ENCODE peak calls at places on chromosomes 11 and 22, in five cellular contexts. B is neuronal stem cell, H is mesendoderm, E is IMR-90, Y is trophoblast cell. K is an unnamed sample.

GRCh38 chr11:7890417-7891179 is 40.5 kb downstream of the OR10A6 start:
- DNase-seq in H (peak; percentile 93), E (no peak), B (no peak), Y (no peak), K (no peak)

GRCh38 chr11:35142481-35143207 is 3.7 kb downstream of the CD44 start:
- DNase-seq in E (peak; percentile 82), H (no peak), Y (peak; percentile 34), B (no peak), K (no peak)

GRCh38 chr11:47631473-47631872 is 10.9 kb downstream of the MTCH2 start:
- DNase-seq in E (peak; percentile 19), Y (peak; percentile 78), H (no peak), B (no peak), K (no peak)

GRCh38 chr22:32042924-32043323 is at the start of gene SLC5A1:
- DNase-seq in B (no peak), H (no peak), E (no peak), Y (no peak), K (peak; percentile 33)

GRCh38 chr11:100560606-100561005 is 126.5 kb upstream of the ARHGAP42 start:
- DNase-seq in Y (no peak), H (no peak), B (no peak), E (no peak), K (no peak)

GRCh38 chr11:119491753-119492455 is 68.9 kb upstream of the THY1 start:
- DNase-seq in E (peak; percentile 12), Y (no peak), H (peak; percentile 62), B (no peak), K (no peak)

GRCh38 chr22:43706151-43706550 is 106.0 kb downstream of the EFCAB6 start:
- DNase-seq in H (peak; percentile 16), Y (no peak), B (no peak), E (no peak), K (peak; percentile 75)

GRCh38 chr11:102421262-102421661 is 31.3 kb downstream of the TMEM123 start:
- DNase-seq in Y (no peak), B (no peak), E (no peak), H (no peak), K (no peak)

GRCh38 chr11:69642913-69643632 is 2.1 kb downstream of the CCND1 start:
- DNase-seq in B (peak; percentile 82), Y (peak; percentile 77), E (peak; percentile 74), H (peak; percentile 85), K (peak; percentile 79)

GRCh38 chr22:47210686-47211085 is 448.2 kb downstream of the TBC1D22A start:
- DNase-seq in H (no peak), E (no peak), B (no peak), Y (no peak), K (no peak)

GRCh38 chr11:102117472-102118113 is 7.3 kb downstream of the YAP1 start:
- DNase-seq in E (peak; percentile 48), B (no peak), H (no peak), Y (no peak), K (no peak)

GRCh38 chr11:119652907-119653659 is 75.9 kb downstream of the NECTIN1 start:
- DNase-seq in H (no peak), Y (no peak), B (no peak), E (no peak), K (no peak)

GRCh38 chr11:96426356-96427103 is 36.7 kb downstream of the JRKL start:
- DNase-seq in H (peak; percentile 42), B (peak; percentile 44), E (peak; percentile 61), Y (no peak), K (no peak)

GRCh38 chr11:69647349-69647748 is 6.4 kb downstream of the CCND1 start:
- DNase-seq in Y (no peak), E (no peak), H (no peak), B (no peak), K (no peak)

GRCh38 chr22:41524809-41525449 is 19.3 kb downstream of the POLR3H start:
- DNase-seq in Y (no peak), B (no peak), H (peak; percentile 47), E (no peak), K (no peak)

GRCh38 chr22:46278656-46279645 is 11.1 kb downstream of the TTC38 start:
- DNase-seq in E (no peak), B (no peak), H (no peak), Y (no peak), K (no peak)

GRCh38 chr11:109435121-109435742 is 13.2 kb downstream of the C11orf87 start:
- DNase-seq in Y (no peak), E (peak; percentile 62), H (no peak), B (no peak), K (no peak)

GRCh38 chr22:19143967-19144400 is 467 bp downstream of the ESS2 start:
- DNase-seq in H (no peak), B (no peak), Y (no peak), E (peak; percentile 18), K (no peak)

GRCh38 chr11:81342956-81343355 is 1390.7 kb downstream of the FAM181B start:
- DNase-seq in H (no peak), E (no peak), B (no peak), Y (no peak), K (no peak)

GRCh38 chr22:19800761-19801244 is 40.2 kb downstream of the TBX1 start:
- DNase-seq in Y (no peak), B (no peak), H (peak; percentile 62), E (peak; percentile 25), K (peak; percentile 69)

GRCh38 chr11:278001-278951 is at the start of gene NLRP6:
- DNase-seq in E (no peak), Y (no peak), B (no peak), H (no peak), K (no peak)

GRCh38 chr11:76419896-76420295 is 24.9 kb upstream of the EMSY start:
- DNase-seq in E (no peak), B (no peak), Y (no peak), H (peak; percentile 56), K (peak; percentile 46)

GRCh38 chr22:47391169-47392053 is 629.0 kb downstream of the TBC1D22A start:
- DNase-seq in B (no peak), E (no peak), H (no peak), Y (no peak), K (no peak)

GRCh38 chr11:81869337-81870065 is 864.2 kb downstream of the FAM181B start:
- DNase-seq in B (no peak), Y (no peak), H (no peak), E (no peak), K (no peak)

GRCh38 chr22:19868773-19869471 is 14.2 kb upstream of the GNB1L start:
- DNase-seq in E (no peak), B (no peak), Y (no peak), H (no peak), K (peak; percentile 29)

GRCh38 chr22:29268511-29269229 is 602 bp downstream of the EWSR1 start:
- DNase-seq in Y (peak; percentile 37), B (peak; percentile 69), E (peak; percentile 67), H (peak; percentile 80), K (no peak)

GRCh38 chr22:19120829-19121630 is 1.2 kb downstream of the DGCR2 start:
- DNase-seq in E (peak; percentile 33), B (no peak), Y (peak; percentile 51), H (peak; percentile 88), K (peak; percentile 57)

GRCh38 chr11:23590909-23591308 is 730.6 kb upstream of the CCDC179 start:
- DNase-seq in E (no peak), Y (no peak), B (no peak), H (no peak), K (no peak)

GRCh38 chr22:44707752-44708151 is 5.7 kb downstream of the PRR5 start:
- DNase-seq in E (peak; percentile 70), Y (no peak), B (no peak), H (no peak), K (no peak)

GRCh38 chr11:29534831-29535230 is 482.0 kb downstream of the KCNA4 start:
- DNase-seq in Y (no peak), B (no peak), E (no peak), H (no peak), K (no peak)

GRCh38 chr11:47725445-47726442 is 10.6 kb upstream of the AGBL2 start:
- DNase-seq in Y (no peak), H (no peak), E (no peak), B (no peak), K (no peak)

GRCh38 chr22:45335021-45335818 is 25.5 kb downstream of the FAM118A start:
- DNase-seq in Y (no peak), B (no peak), H (peak; percentile 71), E (no peak), K (peak; percentile 74)

GRCh38 chr11:117411736-117412135 is 84.1 kb downstream of the CEP164 start:
- DNase-seq in Y (no peak), B (no peak), H (no peak), E (no peak), K (no peak)

GRCh38 chr11:93589347-93589746 is 46.2 kb upstream of the SMCO4 start:
- DNase-seq in H (no peak), B (no peak), Y (no peak), E (no peak), K (no peak)

GRCh38 chr11:128593281-128593680 is 5.9 kb upstream of the ETS1 start:
- DNase-seq in B (peak; percentile 64), Y (no peak), H (peak; percentile 98), E (peak; percentile 62), K (peak; percentile 64)

DNA sequence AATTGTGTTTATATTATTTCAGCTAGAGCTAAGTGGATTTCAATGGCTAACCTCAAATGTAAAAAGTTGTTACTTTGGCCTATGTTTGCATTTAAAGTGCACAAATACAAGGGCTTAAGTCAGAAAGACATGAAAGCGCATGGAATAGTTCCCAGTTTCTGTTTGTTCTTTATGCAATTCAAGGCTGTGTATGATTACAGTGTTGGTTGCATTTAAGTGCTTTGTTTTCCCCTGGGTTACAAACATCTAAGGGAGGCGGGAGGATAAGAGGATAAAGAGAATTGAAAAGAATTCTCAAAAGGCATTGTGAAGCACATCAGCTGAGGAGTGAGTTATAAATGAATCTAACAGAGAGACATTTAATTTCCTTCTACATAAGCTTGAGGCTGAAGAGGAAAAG is 453.4 kb downstream of the NTM start:
- DNase-seq in E (no peak), B (no peak), H (no peak), Y (no peak), K (no peak)
- H3K4ac ChIP-seq in E (no peak overlapping the region), B (no peak overlapping the region), H (no peak overlapping the region), Y (no peak overlapping the region), K (no peak overlapping the region)

GRCh38 chr11:134052395-134052987 is 16.4 kb upstream of the JAM3 start:
- DNase-seq in H (no peak), Y (no peak), E (peak; percentile 22), B (no peak), K (no peak)
- H3K18ac ChIP-seq in H (no peak overlapping the region), Y (no peak overlapping the region), E (no peak overlapping the region), B (no peak overlapping the region), K (peak overlapping the region; percentile 78)

DNA sequence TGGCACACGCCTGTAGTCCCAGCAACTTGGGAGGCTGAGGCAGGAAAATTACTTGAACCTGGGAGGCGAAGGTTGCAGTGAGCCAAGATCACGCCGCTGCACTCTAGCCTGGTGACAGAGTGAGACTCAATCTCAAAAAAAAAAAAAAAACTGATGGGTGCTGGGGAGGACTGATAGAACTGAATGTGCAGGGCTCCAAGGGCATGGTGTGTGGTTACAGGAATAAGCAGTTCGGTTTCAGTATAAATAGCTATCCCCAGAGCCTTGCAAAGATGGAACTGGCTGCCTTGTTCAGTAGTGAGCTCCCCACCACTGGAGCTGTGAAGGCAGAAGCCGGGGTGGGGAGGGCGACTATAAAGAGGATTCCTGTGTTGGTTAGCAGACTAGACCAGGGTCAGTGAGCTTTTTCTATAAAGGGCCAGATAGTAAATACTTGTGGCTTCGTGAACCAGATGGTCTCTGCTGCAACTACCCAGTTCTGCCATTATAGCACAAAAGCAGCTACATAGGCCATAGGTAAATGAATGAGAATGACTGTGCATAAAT is 5.9 kb downstream of the TOM1 start:
- DNase-seq in Y (no peak), B (no peak), E (no peak), H (no peak), K (no peak)
- H3K79me1 ChIP-seq in Y (peaks cover 4% of the 10 kb centered on the region), B (peaks cover 6% of the 10 kb centered on the region), E (peaks cover 85% of the 10 kb centered on the region), H (peaks cover 7% of the 10 kb centered on the region), K (no peaks in the 10 kb centered on the region)

GRCh38 chr11:64027619-64028397 is 7.9 kb upstream of the FLRT1 start:
- DNase-seq in Y (no peak), B (no peak), H (no peak), E (no peak), K (no peak)
- H3K4ac ChIP-seq in Y (no peak overlapping the region), B (peak overlapping the region; percentile 40), H (no peak overlapping the region), E (no peak overlapping the region), K (no peak overlapping the region)